ENCODE peak calls at places on chromosomes 2 and 18, in ten cellular contexts. T, Y, L, X, C, N, V, M, S and J are unnamed samples.

GRCh38 chr2:170002096-170002495 is 174.8 kb downstream of the UBR3 start:
- DNase-seq in T (no peak), C (no peak), N (no peak), M (no peak), Y (no peak), V (no peak), S (no peak), L (peak; percentile 13), X (no peak), J (no peak)

GRCh38 chr2:234912437-234912836 is 39.4 kb upstream of the SH3BP4 start:
- DNase-seq in M (no peak), X (no peak), V (no peak), C (no peak), L (no peak), S (no peak), N (no peak), T (no peak), Y (no peak), J (no peak)

GRCh38 chr2:219965287-219965870 is 337.9 kb downstream of the SLC4A3 start:
- DNase-seq in M (no peak), T (no peak), Y (no peak), V (no peak), S (no peak), X (no peak), L (peak; percentile 4), N (no peak), C (no peak), J (no peak)

GRCh38 chr18:9120796-9121195 is 15.8 kb upstream of the ANKRD12 start:
- DNase-seq in L (no peak), S (no peak), X (no peak), C (no peak), N (no peak), T (no peak), V (no peak), Y (no peak), M (no peak), J (no peak)

GRCh38 chr2:114929225-114929624 is 486.8 kb downstream of the DPP10 start:
- DNase-seq in N (no peak), C (no peak), L (no peak), T (no peak), X (no peak), M (no peak), S (no peak), Y (no peak), V (no peak), J (no peak)

GRCh38 chr18:34158881-34159690 is 65.6 kb downstream of the NOL4 start:
- DNase-seq in L (peak; percentile 96), N (no peak), T (no peak), S (no peak), Y (peak; percentile 19), C (no peak), M (peak; percentile 100), X (peak; percentile 9), V (peak; percentile 2), J (no peak)

GRCh38 chr18:44130365-44130942 is 550.2 kb upstream of the SETBP1 start:
- DNase-seq in L (peak; percentile 80), X (no peak), V (peak; percentile 10), M (peak; percentile 90), S (no peak), Y (peak; percentile 70), C (peak; percentile 47), T (no peak), N (peak; percentile 54), J (no peak)

GRCh38 chr2:217653240-217653639 is 349.6 kb downstream of the TNS1 start:
- DNase-seq in N (no peak), T (peak; percentile 54), Y (peak; percentile 61), V (no peak), C (no peak), X (peak; percentile 21), M (no peak), S (peak; percentile 55), L (no peak), J (no peak)

GRCh38 chr2:120419073-120419472 is 73.1 kb downstream of the INHBB start:
- DNase-seq in C (no peak), V (no peak), X (peak; percentile 58), L (peak; percentile 78), Y (no peak), M (no peak), N (no peak), S (no peak), T (no peak), J (no peak)

GRCh38 chr18:8854550-8854949 is 149.2 kb downstream of the MTCL1 start:
- DNase-seq in M (no peak), N (no peak), Y (no peak), X (no peak), L (no peak), V (no peak), T (no peak), S (no peak), C (no peak), J (no peak)

GRCh38 chr2:48065096-48065495 is 158.8 kb upstream of the FBXO11 start:
- DNase-seq in M (no peak), Y (no peak), X (no peak), L (no peak), C (no peak), V (no peak), N (no peak), S (no peak), T (no peak), J (no peak)

GRCh38 chr2:185417111-185417510 is 321.5 kb upstream of the FSIP2 start:
- DNase-seq in X (no peak), Y (no peak), C (no peak), M (no peak), V (no peak), T (no peak), S (no peak), N (peak; percentile 19), L (no peak), J (no peak)

GRCh38 chr2:70995227-70995729 is 605 bp upstream of the TEX261 start:
- DNase-seq in L (peak; percentile 79), C (no peak), V (peak; percentile 78), S (no peak), Y (peak; percentile 39), N (peak; percentile 61), T (peak; percentile 34), M (no peak), X (no peak), J (peak; percentile 53)

GRCh38 chr2:27854224-27854623 is 36.0 kb downstream of the RBKS start:
- DNase-seq in S (no peak), N (no peak), T (peak; percentile 78), V (no peak), X (no peak), C (no peak), Y (no peak), M (no peak), L (no peak), J (no peak)

GRCh38 chr2:85698184-85698879 is 4.2 kb downstream of the GNLY start:
- DNase-seq in X (no peak), S (no peak), N (no peak), M (no peak), C (no peak), T (no peak), L (no peak), Y (no peak), V (no peak), J (no peak)

GRCh38 chr2:235856151-235856819 is 311.9 kb downstream of the GBX2 start:
- DNase-seq in Y (no peak), X (no peak), T (no peak), M (no peak), L (no peak), V (no peak), S (no peak), C (no peak), N (no peak), J (no peak)

GRCh38 chr2:26161926-26162325 is 11.0 kb upstream of the GAREM2 start:
- DNase-seq in M (no peak), C (no peak), N (no peak), Y (no peak), T (no peak), S (no peak), L (no peak), X (no peak), V (no peak), J (no peak)

GRCh38 chr2:101787097-101787496 is 89.6 kb downstream of the MAP4K4 start:
- DNase-seq in V (no peak), S (no peak), Y (peak; percentile 40), M (no peak), T (no peak), C (no peak), N (no peak), X (no peak), L (no peak), J (no peak)

GRCh38 chr2:198042189-198042588 is 237.8 kb downstream of the PLCL1 start:
- DNase-seq in V (no peak), N (no peak), L (no peak), M (no peak), Y (no peak), X (no peak), T (no peak), S (no peak), C (no peak), J (no peak)

GRCh38 chr2:233489666-233490065 is 76.9 kb downstream of the USP40 start:
- DNase-seq in X (no peak), Y (peak; percentile 40), L (no peak), S (no peak), T (no peak), N (no peak), M (no peak), C (no peak), V (no peak), J (no peak)

GRCh38 chr2:203867561-203868200 is at the start of gene CTLA4:
- DNase-seq in C (no peak), S (no peak), N (no peak), Y (no peak), X (no peak), M (no peak), V (no peak), T (no peak), L (no peak), J (no peak)

GRCh38 chr2:199581935-199582336 is 124.2 kb upstream of the SATB2 start:
- DNase-seq in M (no peak), N (no peak), L (peak; percentile 39), S (no peak), Y (peak; percentile 25), C (no peak), T (no peak), V (no peak), X (no peak), J (no peak)

GRCh38 chr18:13545514-13545913 is 180.8 kb downstream of the FAM210A start:
- DNase-seq in S (no peak), X (no peak), M (no peak), N (no peak), C (no peak), V (no peak), L (no peak), T (no peak), Y (no peak), J (no peak)

GRCh38 chr2:100767810-100768806 is 51.8 kb upstream of the NPAS2 start:
- DNase-seq in M (no peak), Y (no peak), X (no peak), V (peak; percentile 76), C (no peak), T (no peak), L (no peak), S (no peak), N (no peak), J (no peak)

GRCh38 chr2:147636888-147637270 is 207.9 kb upstream of the ACVR2A start:
- DNase-seq in N (no peak), X (no peak), T (no peak), V (no peak), Y (no peak), S (no peak), M (no peak), C (no peak), L (no peak), J (no peak)

GRCh38 chr2:158211516-158211915 is 109.8 kb downstream of the UPP2 start:
- DNase-seq in Y (no peak), T (no peak), V (no peak), X (no peak), M (no peak), N (no peak), S (no peak), C (no peak), L (no peak), J (no peak)

GRCh38 chr2:82837588-82838304 is 1621.3 kb downstream of the SUCLG1 start:
- DNase-seq in T (no peak), V (no peak), L (no peak), S (peak; percentile 59), M (no peak), X (no peak), C (no peak), Y (peak; percentile 93), N (peak; percentile 94), J (no peak)

GRCh38 chr2:109482371-109482841 is 131.4 kb downstream of the SEPTIN10 start:
- DNase-seq in N (no peak), C (no peak), S (no peak), X (no peak), V (no peak), Y (peak; percentile 46), M (no peak), L (peak; percentile 76), T (no peak), J (no peak)